ENCODE peak calls at places on chromosomes 3 and 15, in six cellular contexts. V is GM04503, Q is activated T-cell treated with anti-CD3 and anti-CD28 coated beads for 1 hour, T is left ventricle myocardium inferior, O is brain microvascular endothelial cell, P is fibroblast of mammary gland. M is an unnamed sample.

GRCh38 chr15:70362350-70362749 is 264.6 kb upstream of the TLE3 start:
- DNase-seq in T (no peak), P (no peak), V (no peak), O (no peak), Q (no peak), M (no peak)

GRCh38 chr3:124663690-124664089 is 66.6 kb upstream of the UMPS start:
- DNase-seq in V (no peak), O (peak), Q (no peak), T (no peak), P (peak), M (no peak)

GRCh38 chr3:175007316-175007715 is 148.2 kb downstream of the NAALADL2 start:
- DNase-seq in P (no peak), O (no peak), V (no peak), T (no peak), Q (no peak), M (no peak)

GRCh38 chr3:47578119-47578630 is 490 bp downstream of the CSPG5 start:
- DNase-seq in O (no peak), T (peak), Q (peak), P (no peak), V (no peak), M (no peak)

GRCh38 chr3:171487382-171487781 is 27.2 kb upstream of the TNIK start:
- DNase-seq in T (no peak), O (no peak), P (no peak), Q (no peak), V (no peak), M (no peak)

GRCh38 chr3:139969386-139969785 is 34.4 kb downstream of the CLSTN2 start:
- DNase-seq in O (no peak), P (no peak), V (no peak), T (no peak), Q (no peak), M (no peak)

GRCh38 chr15:31373096-31373865 is 46.6 kb downstream of the KLF13 start:
- DNase-seq in V (no peak), P (no peak), O (no peak), Q (no peak), T (peak), M (no peak)

GRCh38 chr15:72785452-72786243 is 2.1 kb upstream of the ADPGK start:
- DNase-seq in V (no peak), O (peak), P (peak), T (no peak), Q (no peak), M (no peak)

GRCh38 chr15:33547876-33548275 is 237.1 kb downstream of the RYR3 start:
- DNase-seq in Q (no peak), O (peak), T (no peak), P (peak), V (no peak), M (peak)

GRCh38 chr3:134660046-134660441 is 9.2 kb upstream of the KY start:
- DNase-seq in T (no peak), Q (no peak), O (no peak), V (no peak), P (no peak), M (no peak)

GRCh38 chr3:42179110-42179725 is 86.8 kb downstream of the CCK start:
- DNase-seq in V (peak), Q (no peak), P (peak), O (peak), T (no peak), M (peak)

GRCh38 chr3:124745092-124745491 is 14.8 kb downstream of the UMPS start:
- DNase-seq in Q (no peak), V (no peak), T (no peak), P (no peak), O (no peak), M (peak)

GRCh38 chr3:142165194-142165593 is 15.8 kb upstream of the TFDP2 start:
- DNase-seq in V (no peak), P (no peak), O (no peak), Q (no peak), T (no peak), M (no peak)

GRCh38 chr15:52163321-52164190 is 27.6 kb downstream of the GNB5 start:
- DNase-seq in V (no peak), O (no peak), T (no peak), P (no peak), Q (peak), M (no peak)

GRCh38 chr3:169998668-169999131 is 32.1 kb downstream of the SEC62 start:
- DNase-seq in T (no peak), P (peak), O (peak), V (peak), Q (no peak), M (no peak)

GRCh38 chr3:173257797-173258196 is 116.8 kb upstream of the SPATA16 start:
- DNase-seq in P (no peak), Q (no peak), T (no peak), O (no peak), V (no peak), M (no peak)

GRCh38 chr3:25635038-25635437 is 29.7 kb downstream of the TOP2B start:
- DNase-seq in O (no peak), T (no peak), V (no peak), Q (no peak), P (no peak), M (no peak)

GRCh38 chr3:57518276-57518914 is 25.7 kb downstream of the DNAH12 start:
- DNase-seq in T (no peak), Q (no peak), P (no peak), V (no peak), O (peak), M (no peak)

GRCh38 chr3:172126741-172127140 is 87.4 kb downstream of the FNDC3B start:
- DNase-seq in P (no peak), T (no peak), V (no peak), O (no peak), Q (no peak), M (peak)

GRCh38 chr3:103169289-103169688 is 734.5 kb downstream of the ZPLD1 start:
- DNase-seq in V (no peak), P (no peak), O (no peak), Q (no peak), T (no peak), M (no peak)

GRCh38 chr15:57130956-57131355 is 212.5 kb downstream of the TCF12 start:
- DNase-seq in P (no peak), O (no peak), T (no peak), Q (no peak), V (no peak), M (no peak)

GRCh38 chr15:91045065-91045464 is 22.7 kb upstream of the VPS33B start:
- DNase-seq in V (no peak), O (no peak), T (no peak), P (no peak), Q (no peak), M (no peak)

GRCh38 chr3:17680530-17680929 is 61.9 kb downstream of the TBC1D5 start:
- DNase-seq in P (no peak), V (no peak), Q (no peak), T (no peak), O (no peak), M (no peak)

GRCh38 chr3:44924102-44925084 is 50.0 kb downstream of the TGM4 start:
- DNase-seq in V (peak), Q (no peak), O (no peak), T (no peak), P (no peak), M (no peak)

GRCh38 chr3:169886671-169887070 is 16.9 kb upstream of the LRRC31 start:
- DNase-seq in P (peak), V (peak), O (no peak), T (peak), Q (no peak), M (no peak)

GRCh38 chr3:52831500-52832301 is 1.2 kb upstream of the ITIH4 start:
- DNase-seq in T (no peak), O (peak), V (peak), Q (no peak), P (peak), M (peak)

GRCh38 chr3:30658328-30659052 is 52.1 kb downstream of the TGFBR2 start:
- DNase-seq in O (peak), Q (no peak), T (no peak), P (peak), V (no peak), M (peak)

GRCh38 chr3:107861904-107862303 is 228.9 kb downstream of the CD47 start:
- DNase-seq in T (no peak), V (no peak), Q (no peak), O (no peak), P (no peak), M (no peak)

GRCh38 chr15:53288542-53288941 is 470.9 kb downstream of the WDR72 start:
- DNase-seq in V (no peak), P (no peak), T (no peak), O (no peak), Q (no peak), M (no peak)

GRCh38 chr15:68424754-68425390 is 7.1 kb downstream of the ITGA11 start:
- DNase-seq in T (no peak), O (no peak), P (no peak), V (no peak), Q (no peak), M (no peak)

GRCh38 chr3:177836671-177837070 is 639.4 kb upstream of the TBL1XR1 start:
- DNase-seq in P (peak), O (no peak), T (no peak), Q (no peak), V (no peak), M (no peak)

GRCh38 chr15:100835626-100836025 is 44.0 kb upstream of the ALDH1A3 start:
- DNase-seq in O (peak), Q (no peak), V (no peak), T (no peak), P (peak), M (no peak)

GRCh38 chr3:150232992-150233451 is 175.1 kb upstream of the TSC22D2 start:
- DNase-seq in Q (no peak), P (peak), V (peak), T (peak), O (no peak), M (no peak)

M was measured in HT-29.